ENCODE peak calls at places on chromosomes 4 and X, in ten cellular contexts. P is natural killer cell; H is small intestine; V is stimulated activated CD4-positive, alpha-beta T cell treated with anti-CD3 and anti-CD28 coated beads, Interleukin-15, amount 100 ng/mL, for 1 hour; W is A549; M is IMR-90; S is NCI-H748 treated with DMSO at 0.1 percent for 48 hours; X is substantia nigra; T is activated gamma-delta T cell treated with Interleukin-2 at 50 U/mL for 16 hours; O is CD8-positive, alpha-beta memory T cell. Q is an unnamed sample.

GRCh38 chrX:40169193-40170086 is 71.7 kb upstream of the BCOR start:
- DNase-seq in W (peak), X (no peak), O (peak), H (peak), V (peak), S (peak), M (peak), T (peak), P (peak), Q (peak)

GRCh38 chr4:61437923-61438322 is 237.8 kb downstream of the ADGRL3 start:
- DNase-seq in W (no peak), P (no peak), M (no peak), S (no peak), T (no peak), V (no peak), X (no peak), O (no peak), H (no peak), Q (no peak)

GRCh38 chr4:124322234-124322831 is 390.2 kb downstream of the ANKRD50 start:
- DNase-seq in T (no peak), S (peak), H (no peak), V (no peak), X (no peak), P (no peak), W (peak), M (peak), O (no peak), Q (peak)

GRCh38 chr4:148270600-148270999 is 171.6 kb downstream of the NR3C2 start:
- DNase-seq in H (no peak), S (no peak), M (no peak), W (no peak), P (no peak), V (no peak), T (no peak), O (no peak), X (no peak), Q (no peak)

GRCh38 chrX:120380699-120381098 is 18.8 kb downstream of the ATP1B4 start:
- DNase-seq in P (no peak), S (peak), W (peak), H (peak), O (peak), X (no peak), M (no peak), V (no peak), T (no peak), Q (no peak)

GRCh38 chrX:110418857-110419249 is 60.2 kb downstream of the RTL9 start:
- DNase-seq in P (no peak), H (no peak), X (no peak), O (no peak), S (no peak), M (peak), W (no peak), T (no peak), V (no peak), Q (no peak)

GRCh38 chr4:124965492-124965891 is 253.0 kb upstream of the ANKRD50 start:
- DNase-seq in V (no peak), H (no peak), S (no peak), W (no peak), T (no peak), O (no peak), X (no peak), P (no peak), M (no peak), Q (no peak)

GRCh38 chr4:107825072-107825789 is 499 bp downstream of the SGMS2 start:
- DNase-seq in P (no peak), W (peak), X (no peak), T (no peak), M (peak), H (peak), O (no peak), S (no peak), V (no peak), Q (no peak)

GRCh38 chr4:24303926-24304325 is 280.4 kb downstream of the DHX15 start:
- DNase-seq in T (no peak), V (no peak), W (no peak), P (no peak), S (no peak), M (no peak), X (no peak), H (no peak), O (no peak), Q (no peak)

Q was measured in Panc1.